ENCODE peak calls at places on chromosomes 11 and 22, in five cellular contexts. One of them, this sample, is unnamed.

GRCh38 chr11:84261707-84262106 is 975.5 kb upstream of the CCDC90B start:
- DNase-seq in GM12891: no peak
- DNase-seq in GM12892: no peak
- DNase-seq in NB4: peak
- DNase-seq in body of pancreas: peak
- DNase-seq in this sample: no peak

GRCh38 chr11:14422052-14422813 is 63.2 kb upstream of the RRAS2 start:
- DNase-seq in GM12891: no peak
- DNase-seq in GM12892: no peak
- DNase-seq in NB4: no peak
- DNase-seq in body of pancreas: peak
- DNase-seq in this sample: peak

GRCh38 chr11:111938687-111939160 is 1.6 kb downstream of the DIXDC1 start:
- DNase-seq in GM12891: peak
- DNase-seq in GM12892: peak
- DNase-seq in NB4: peak
- DNase-seq in body of pancreas: no peak
- DNase-seq in this sample: no peak

GRCh38 chr11:73779084-73779902 is 8.4 kb upstream of the MRPL48 start:
- DNase-seq in GM12891: peak
- DNase-seq in GM12892: peak
- DNase-seq in NB4: peak
- DNase-seq in body of pancreas: peak
- DNase-seq in this sample: peak

GRCh38 chr22:45918455-45919370 is 58.2 kb downstream of the WNT7B start:
- DNase-seq in GM12891: no peak
- DNase-seq in GM12892: no peak
- DNase-seq in NB4: peak
- DNase-seq in body of pancreas: peak
- DNase-seq in this sample: peak

GRCh38 chr22:35258144-35258988 is 1.1 kb downstream of the HMGXB4 start:
- DNase-seq in GM12891: no peak
- DNase-seq in GM12892: peak
- DNase-seq in NB4: peak
- DNase-seq in body of pancreas: peak
- DNase-seq in this sample: no peak

GRCh38 chr22:38955926-38956325 is 1.5 kb upstream of the APOBEC3A start:
- DNase-seq in GM12891: no peak
- DNase-seq in GM12892: no peak
- DNase-seq in NB4: no peak
- DNase-seq in body of pancreas: peak
- DNase-seq in this sample: peak

GRCh38 chr11:120958185-120958584 is 65.7 kb upstream of the TBCEL start:
- DNase-seq in GM12891: no peak
- DNase-seq in GM12892: no peak
- DNase-seq in NB4: no peak
- DNase-seq in body of pancreas: no peak
- DNase-seq in this sample: no peak

GRCh38 chr22:19062139-19062789 is 59.9 kb downstream of the DGCR2 start:
- DNase-seq in GM12891: no peak
- DNase-seq in GM12892: no peak
- DNase-seq in NB4: no peak
- DNase-seq in body of pancreas: peak
- DNase-seq in this sample: no peak

GRCh38 chr22:29695129-29695926 is 24.5 kb upstream of the CABP7 start:
- DNase-seq in GM12891: no peak
- DNase-seq in GM12892: no peak
- DNase-seq in NB4: no peak
- DNase-seq in body of pancreas: no peak
- DNase-seq in this sample: no peak

GRCh38 chr11:66510271-66510989 is at the start of gene BBS1:
- DNase-seq in GM12891: peak
- DNase-seq in GM12892: peak
- DNase-seq in NB4: peak
- DNase-seq in body of pancreas: peak
- DNase-seq in this sample: peak

GRCh38 chr11:12174145-12175143 is 64.1 kb downstream of the MICAL2 start:
- DNase-seq in GM12891: no peak
- DNase-seq in GM12892: no peak
- DNase-seq in NB4: peak
- DNase-seq in body of pancreas: no peak
- DNase-seq in this sample: no peak

GRCh38 chr11:15667127-15667725 is 552.5 kb downstream of the INSC start:
- DNase-seq in GM12891: no peak
- DNase-seq in GM12892: no peak
- DNase-seq in NB4: no peak
- DNase-seq in body of pancreas: no peak
- DNase-seq in this sample: no peak

GRCh38 chr11:89293966-89294679 is 116.4 kb downstream of the TYR start:
- DNase-seq in GM12891: no peak
- DNase-seq in GM12892: no peak
- DNase-seq in NB4: no peak
- DNase-seq in body of pancreas: peak
- DNase-seq in this sample: no peak

GRCh38 chr11:1863352-1864215 is 10.7 kb downstream of the LSP1 start:
- DNase-seq in GM12891: no peak
- DNase-seq in GM12892: no peak
- DNase-seq in NB4: peak
- DNase-seq in body of pancreas: peak
- DNase-seq in this sample: peak

GRCh38 chr11:118100691-118101232 is 14.0 kb upstream of the SMIM35 start:
- DNase-seq in GM12891: no peak
- DNase-seq in GM12892: no peak
- DNase-seq in NB4: no peak
- DNase-seq in body of pancreas: no peak
- DNase-seq in this sample: no peak

GRCh38 chr11:113615098-113615497 is 91.0 kb downstream of the TMPRSS5 start:
- DNase-seq in GM12891: no peak
- DNase-seq in GM12892: no peak
- DNase-seq in NB4: no peak
- DNase-seq in body of pancreas: no peak
- DNase-seq in this sample: no peak

GRCh38 chr11:65426839-65427690 is 4.5 kb downstream of the NEAT1 start:
- DNase-seq in GM12891: no peak
- DNase-seq in GM12892: no peak
- DNase-seq in NB4: peak
- DNase-seq in body of pancreas: peak
- DNase-seq in this sample: no peak

GRCh38 chr22:38554281-38554680 is 15.7 kb downstream of the DMC1 start:
- DNase-seq in GM12891: no peak
- DNase-seq in GM12892: no peak
- DNase-seq in NB4: no peak
- DNase-seq in body of pancreas: no peak
- DNase-seq in this sample: no peak

GRCh38 chr11:44633641-44634040 is 68.2 kb downstream of the CD82 start:
- DNase-seq in GM12891: no peak
- DNase-seq in GM12892: no peak
- DNase-seq in NB4: no peak
- DNase-seq in body of pancreas: no peak
- DNase-seq in this sample: no peak

GRCh38 chr22:23500508-23501208 is 79.4 kb downstream of the IGLL1 start:
- DNase-seq in GM12891: no peak
- DNase-seq in GM12892: no peak
- DNase-seq in NB4: no peak
- DNase-seq in body of pancreas: no peak
- DNase-seq in this sample: no peak

GRCh38 chr11:2390871-2391662 is 9.5 kb upstream of the TSSC4 start:
- DNase-seq in GM12891: no peak
- DNase-seq in GM12892: no peak
- DNase-seq in NB4: peak
- DNase-seq in body of pancreas: no peak
- DNase-seq in this sample: peak

GRCh38 chr11:7154881-7155344 is 66.1 kb downstream of the RBMXL2 start:
- DNase-seq in GM12891: no peak
- DNase-seq in GM12892: no peak
- DNase-seq in NB4: no peak
- DNase-seq in body of pancreas: no peak
- DNase-seq in this sample: no peak

GRCh38 chr11:119115484-119116234 is 5.7 kb upstream of the HINFP start:
- DNase-seq in GM12891: no peak
- DNase-seq in GM12892: no peak
- DNase-seq in NB4: no peak
- DNase-seq in body of pancreas: no peak
- DNase-seq in this sample: peak

GRCh38 chr11:102936864-102937509 is 18.5 kb downstream of the MMP13 start:
- DNase-seq in GM12891: no peak
- DNase-seq in GM12892: no peak
- DNase-seq in NB4: no peak
- DNase-seq in body of pancreas: no peak
- DNase-seq in this sample: no peak

DNA sequence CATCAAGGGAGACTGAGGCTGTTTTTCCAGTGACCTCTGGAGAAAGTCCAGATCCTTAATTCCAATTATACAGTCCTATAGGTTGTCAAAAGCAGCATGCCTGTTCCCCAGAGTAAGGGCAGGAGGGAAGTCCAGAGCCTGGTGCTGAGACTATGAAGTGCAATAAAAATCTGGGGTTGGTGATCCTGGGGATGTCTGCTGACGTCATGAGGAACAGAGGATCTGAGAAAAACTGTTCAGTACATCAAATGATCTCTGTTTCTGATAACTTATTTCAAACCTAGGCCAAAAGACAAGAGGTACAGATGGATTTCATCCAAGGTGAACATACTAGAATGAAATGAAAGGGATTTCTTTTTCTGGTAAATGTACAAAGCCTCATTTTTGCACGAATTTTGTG is 12.1 kb downstream of the OR5W2 start:
- DNase-seq in GM12891: no peak
- DNase-seq in GM12892: no peak
- DNase-seq in NB4: no peak
- DNase-seq in body of pancreas: no peak
- DNase-seq in this sample: no peak
- TF ChIP-seq POLR2A in GM12891: no peak
- TF ChIP-seq POLR2A in GM12892: no peak
- TF ChIP-seq POLR2A in NB4: no peak
- TF ChIP-seq POLR2A in body of pancreas: no peak
- TF ChIP-seq POLR2A in this sample: no peak

GRCh38 chr22:26597026-26597425 is 7.1 kb upstream of the TPST2 start:
- DNase-seq in GM12891: no peak
- DNase-seq in GM12892: no peak
- DNase-seq in NB4: no peak
- DNase-seq in body of pancreas: no peak
- DNase-seq in this sample: no peak
- TF ChIP-seq POLR2A in GM12891: no peak
- TF ChIP-seq POLR2A in GM12892: no peak
- TF ChIP-seq POLR2A in NB4: no peak
- TF ChIP-seq POLR2A in body of pancreas: no peak
- TF ChIP-seq POLR2A in this sample: no peak

GRCh38 chr11:134658481-134659080 is 246.5 kb upstream of the B3GAT1 start:
- DNase-seq in GM12891: no peak
- DNase-seq in GM12892: no peak
- DNase-seq in NB4: no peak
- DNase-seq in body of pancreas: no peak
- DNase-seq in this sample: peak
- TF ChIP-seq POLR2A in GM12891: no peak
- TF ChIP-seq POLR2A in GM12892: no peak
- TF ChIP-seq POLR2A in NB4: no peak
- TF ChIP-seq POLR2A in body of pancreas: no peak
- TF ChIP-seq POLR2A in this sample: no peak

GRCh38 chr22:36364255-36365019 is 23.3 kb downstream of the MYH9 start:
- DNase-seq in GM12891: no peak
- DNase-seq in GM12892: no peak
- DNase-seq in NB4: no peak
- DNase-seq in body of pancreas: no peak
- DNase-seq in this sample: no peak
- TF ChIP-seq POLR2A in GM12891: no peak
- TF ChIP-seq POLR2A in GM12892: no peak
- TF ChIP-seq POLR2A in NB4: no peak
- TF ChIP-seq POLR2A in body of pancreas: no peak
- TF ChIP-seq POLR2A in this sample: no peak

GRCh38 chr11:69259072-69259471 is 34.9 kb upstream of the MYEOV start:
- DNase-seq in GM12891: no peak
- DNase-seq in GM12892: no peak
- DNase-seq in NB4: no peak
- DNase-seq in body of pancreas: no peak
- DNase-seq in this sample: no peak

GRCh38 chr11:69262918-69263735 is 30.8 kb upstream of the MYEOV start:
- DNase-seq in GM12891: no peak
- DNase-seq in GM12892: no peak
- DNase-seq in NB4: no peak
- DNase-seq in body of pancreas: no peak
- DNase-seq in this sample: no peak

GRCh38 chr11:69260622-69261021 is 33.3 kb upstream of the MYEOV start:
- DNase-seq in GM12891: no peak
- DNase-seq in GM12892: no peak
- DNase-seq in NB4: no peak
- DNase-seq in body of pancreas: no peak
- DNase-seq in this sample: no peak

GRCh38 chr11:69263736-69264052 is 30.3 kb upstream of the MYEOV start:
- DNase-seq in GM12891: no peak
- DNase-seq in GM12892: no peak
- DNase-seq in NB4: no peak
- DNase-seq in body of pancreas: no peak
- DNase-seq in this sample: no peak

GRCh38 chr11:69261116-69261515 is 32.8 kb upstream of the MYEOV start:
- DNase-seq in GM12891: no peak
- DNase-seq in GM12892: no peak
- DNase-seq in NB4: no peak
- DNase-seq in body of pancreas: peak
- DNase-seq in this sample: no peak
- TF ChIP-seq POLR2A in GM12891: no peak
- TF ChIP-seq POLR2A in GM12892: no peak
- TF ChIP-seq POLR2A in NB4: no peak
- TF ChIP-seq POLR2A in body of pancreas: no peak
- TF ChIP-seq POLR2A in this sample: no peak

DNA sequence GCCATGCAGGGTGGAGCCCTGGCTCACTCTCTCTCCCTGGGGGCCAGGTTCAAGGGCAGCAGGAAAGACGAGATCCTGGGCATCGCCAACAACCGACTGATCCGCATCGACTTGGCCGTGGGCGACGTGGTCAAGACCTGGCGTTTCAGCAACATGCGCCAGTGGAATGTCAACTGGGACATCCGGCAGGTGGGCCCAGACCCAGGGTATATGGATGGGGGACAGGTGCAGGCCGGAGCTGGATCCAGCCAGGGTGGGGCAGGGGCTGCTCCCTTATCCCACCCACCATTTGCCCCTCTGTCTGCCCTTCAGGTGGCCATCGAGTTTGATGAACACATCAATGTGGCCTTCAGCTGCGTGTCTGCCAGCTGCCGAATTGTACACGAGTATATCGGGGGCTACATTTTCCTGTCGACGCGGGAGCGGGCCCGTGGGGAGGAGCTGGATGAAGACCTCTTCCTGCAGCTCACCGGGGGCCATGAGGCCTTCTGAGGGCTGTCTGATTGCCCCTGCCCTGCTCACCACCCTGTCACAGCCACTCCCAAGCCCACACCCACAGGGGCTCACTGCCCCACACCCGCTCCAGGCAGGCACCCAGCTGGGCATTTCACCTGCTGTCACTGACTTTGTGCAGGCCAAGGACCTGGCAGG is 2.9 kb downstream of the TRPT1 start:
- DNase-seq in GM12891: no peak
- DNase-seq in GM12892: no peak
- DNase-seq in NB4: no peak
- DNase-seq in body of pancreas: no peak
- DNase-seq in this sample: peak
- TF ChIP-seq POLR2A in GM12891: no peak
- TF ChIP-seq POLR2A in GM12892: no peak
- TF ChIP-seq POLR2A in NB4: no peak
- TF ChIP-seq POLR2A in body of pancreas: no peak
- TF ChIP-seq POLR2A in this sample: no peak